ENCODE peak calls at places on chromosomes 6 and 20, in ten cellular contexts. Z is activated T-cell treated with anti-CD3 and anti-CD28 coated beads, Interleukin-2, amount 50 U/mL, for 72 hours; D is activated naive CD8-positive, alpha-beta T cell treated with anti-CD3 and anti-CD28 coated beads, Interleukin-2, amount 50 U/mL, for 24 hours; Y is right lobe of liver; C is upper lobe of right lung; V is sciatic nerve; Q is gastroesophageal sphincter; A is body of pancreas; U is left lung; L is memory B cell. K is an unnamed sample.

GRCh38 chr6:34970962-34971361 is 81.9 kb downstream of the ANKS1A start:
- ATAC-seq in Q (no peak), Y (no peak), C (no peak), L (no peak), A (no peak), U (no peak), D (no peak), V (no peak), Z (no peak), K (no peak)

GRCh38 chr6:87848616-87849015 is 146.6 kb upstream of the AKIRIN2 start:
- ATAC-seq in U (no peak), L (no peak), C (no peak), Z (no peak), A (no peak), V (no peak), Y (no peak), D (no peak), Q (no peak), K (peak)

GRCh38 chr6:11729083-11729482 is 49.5 kb downstream of the ADTRP start:
- ATAC-seq in Y (no peak), L (no peak), Z (peak), D (peak), V (no peak), A (no peak), U (no peak), Q (no peak), C (no peak), K (no peak)

GRCh38 chr6:148611213-148611612 is 135.6 kb upstream of the UST start:
- ATAC-seq in L (no peak), Z (no peak), V (peak), Q (peak), Y (peak), D (no peak), A (peak), U (peak), C (peak), K (peak)

GRCh38 chr20:62710886-62711702 is 2.5 kb downstream of the NTSR1 start:
- ATAC-seq in D (peak), L (no peak), Z (peak), V (no peak), C (no peak), U (no peak), Q (no peak), Y (no peak), A (no peak), K (peak)

GRCh38 chr6:111730835-111731234 is 125.2 kb upstream of the TRAF3IP2 start:
- ATAC-seq in V (peak), D (no peak), L (no peak), Q (no peak), C (peak), Z (no peak), A (no peak), U (no peak), Y (peak), K (no peak)

GRCh38 chr6:56730663-56731529 is 88.2 kb upstream of the DST start:
- ATAC-seq in C (peak), L (no peak), Z (no peak), D (no peak), Q (no peak), Y (no peak), V (no peak), U (peak), A (no peak), K (no peak)

GRCh38 chr6:128767705-128768104 is 115.2 kb upstream of the LAMA2 start:
- ATAC-seq in U (no peak), Z (no peak), D (no peak), Q (no peak), A (no peak), Y (no peak), L (no peak), C (no peak), V (no peak), K (no peak)

GRCh38 chr6:57267586-57268293 is 45.6 kb upstream of the RAB23 start:
- ATAC-seq in C (peak), D (no peak), A (no peak), U (peak), L (no peak), V (peak), Y (peak), Q (peak), Z (no peak), K (peak)

GRCh38 chr6:122654016-122654415 is 43.8 kb downstream of the PKIB start:
- ATAC-seq in C (no peak), U (no peak), Z (no peak), L (no peak), Y (no peak), V (no peak), A (no peak), Q (no peak), D (no peak), K (no peak)

GRCh38 chr6:6712979-6713514 is 124.5 kb downstream of the LY86 start:
- ATAC-seq in D (no peak), U (peak), Y (peak), A (peak), L (peak), Z (peak), V (peak), Q (peak), C (peak), K (peak)

GRCh38 chr6:558959-559358 is 97.9 kb downstream of the HUS1B start:
- ATAC-seq in D (peak), Y (no peak), Z (peak), C (no peak), L (no peak), V (no peak), U (no peak), A (no peak), Q (no peak), K (no peak)

GRCh38 chr6:167779123-167779992 is 47.4 kb upstream of the AFDN start:
- ATAC-seq in V (no peak), Y (no peak), U (no peak), L (no peak), A (peak), D (no peak), Z (no peak), Q (no peak), C (no peak), K (no peak)

GRCh38 chr6:85714893-85715530 is 72.3 kb upstream of the SYNCRIP start:
- ATAC-seq in C (no peak), V (no peak), U (no peak), Q (no peak), A (no peak), Z (no peak), D (no peak), L (no peak), Y (no peak), K (no peak)

GRCh38 chr6:165222315-165223025 is 86.9 kb downstream of the C6orf118 start:
- ATAC-seq in D (no peak), Q (no peak), Z (no peak), L (no peak), U (no peak), C (peak), A (no peak), V (peak), Y (no peak), K (no peak)

GRCh38 chr6:71886184-71887005 is at the start of gene RIMS1:
- ATAC-seq in V (peak), Y (no peak), D (peak), A (peak), L (peak), Q (peak), U (peak), Z (peak), C (peak), K (no peak)

GRCh38 chr6:36906539-36906938 is 20.8 kb downstream of the C6orf89 start:
- ATAC-seq in D (no peak), U (peak), L (no peak), Q (no peak), V (no peak), Z (no peak), Y (peak), A (peak), C (peak), K (peak)

K was measured in esophagus mucosa.